ENCODE peak calls at places on chromosomes 5 and 9, in seven cellular contexts. U is HepG2, H is HCT116, C is K562, S is GM12878, F is H1, M is SK-N-SH. G is an unnamed sample.
A peak's percentile ranks its signal among the peaks of the same experiment; 100 is the strongest.

GRCh38 chr5:72441861-72442540 is 65.2 kb downstream of the ZNF366 start:
- DNase-seq in S (no peak), U (no peak), F (no peak), H (peak; percentile 4), M (no peak), C (no peak), G (no peak)

GRCh38 chr5:131587541-131587940 is 47.5 kb downstream of the RAPGEF6 start:
- DNase-seq in S (no peak), M (no peak), U (no peak), H (no peak), F (no peak), C (no peak), G (no peak)

GRCh38 chr5:164439799-164440198 is 934.4 kb downstream of the MAT2B start:
- DNase-seq in U (no peak), M (no peak), H (no peak), F (no peak), S (no peak), C (no peak), G (peak; percentile 16)

GRCh38 chr5:160312139-160312959 is at the start of gene CCNJL:
- DNase-seq in C (peak; percentile 12), H (no peak), S (no peak), U (peak; percentile 52), F (no peak), M (peak; percentile 100), G (peak; percentile 76)

GRCh38 chr5:1093361-1093760 is 18.5 kb downstream of the SLC12A7 start:
- DNase-seq in U (no peak), F (no peak), C (no peak), S (no peak), H (no peak), M (no peak), G (no peak)

GRCh38 chr5:131671994-131672655 is 37.1 kb upstream of the RAPGEF6 start:
- DNase-seq in M (no peak), S (no peak), F (no peak), U (peak; percentile 5), H (no peak), C (peak; percentile 10), G (peak; percentile 89)

GRCh38 chr5:54460181-54460919 is 4.9 kb downstream of the HSPB3 start:
- DNase-seq in F (no peak), C (peak; percentile 71), S (no peak), M (no peak), H (no peak), U (no peak), G (no peak)

GRCh38 chr9:27712826-27713225 is 139.5 kb upstream of the C9orf72 start:
- DNase-seq in F (no peak), U (no peak), C (no peak), H (no peak), M (no peak), S (no peak), G (no peak)

GRCh38 chr9:70609542-70610286 is 195.3 kb upstream of the KLF9 start:
- DNase-seq in S (no peak), F (no peak), H (no peak), M (no peak), U (no peak), C (no peak), G (no peak)

GRCh38 chr5:149636861-149637246 is 55.6 kb downstream of the ARHGEF37 start:
- DNase-seq in F (peak; percentile 49), U (peak; percentile 63), M (peak; percentile 81), H (peak; percentile 65), C (peak; percentile 55), S (no peak), G (peak; percentile 58)

GRCh38 chr5:108801776-108802175 is 54.1 kb downstream of the FER start:
- DNase-seq in C (peak; percentile 24), H (peak; percentile 84), F (no peak), S (no peak), U (peak; percentile 40), M (no peak), G (no peak)

GRCh38 chr9:72882117-72882775 is 70.6 kb downstream of the ALDH1A1 start:
- DNase-seq in H (no peak), F (no peak), M (no peak), C (no peak), U (no peak), S (no peak), G (no peak)

GRCh38 chr5:65305913-65306312 is 175.8 kb downstream of the ADAMTS6 start:
- DNase-seq in U (peak; percentile 29), F (no peak), H (no peak), M (no peak), C (no peak), S (no peak), G (no peak)

GRCh38 chr9:94865599-94866456 is 139.3 kb downstream of the AOPEP start:
- DNase-seq in U (no peak), S (no peak), M (peak; percentile 58), H (no peak), F (no peak), C (no peak), G (no peak)

GRCh38 chr9:116572095-116572748 is 114.9 kb upstream of the TRIM32 start:
- DNase-seq in M (peak; percentile 84), F (peak; percentile 46), S (no peak), H (peak; percentile 33), U (peak; percentile 64), C (peak; percentile 83), G (peak; percentile 77)

GRCh38 chr9:113634597-113635515 is 171.3 kb downstream of the RGS3 start:
- DNase-seq in U (peak; percentile 41), S (no peak), C (no peak), M (no peak), H (no peak), F (no peak), G (no peak)

GRCh38 chr5:181045316-181045715 is 5.2 kb downstream of the BTNL9 start:
- DNase-seq in C (peak; percentile 78), S (no peak), M (no peak), H (no peak), U (no peak), F (no peak), G (no peak)

GRCh38 chr5:181043285-181044092 is 3.4 kb downstream of the BTNL9 start:
- DNase-seq in U (no peak), H (no peak), M (no peak), C (peak; percentile 69), F (no peak), S (no peak), G (no peak)

GRCh38 chr5:181042722-181043121 is 2.7 kb downstream of the BTNL9 start:
- DNase-seq in F (no peak), U (no peak), H (no peak), M (no peak), S (no peak), C (no peak), G (no peak)

GRCh38 chr5:181044093-181044599 is 4.1 kb downstream of the BTNL9 start:
- DNase-seq in U (no peak), H (no peak), S (no peak), F (no peak), M (no peak), C (no peak), G (no peak)

DNA sequence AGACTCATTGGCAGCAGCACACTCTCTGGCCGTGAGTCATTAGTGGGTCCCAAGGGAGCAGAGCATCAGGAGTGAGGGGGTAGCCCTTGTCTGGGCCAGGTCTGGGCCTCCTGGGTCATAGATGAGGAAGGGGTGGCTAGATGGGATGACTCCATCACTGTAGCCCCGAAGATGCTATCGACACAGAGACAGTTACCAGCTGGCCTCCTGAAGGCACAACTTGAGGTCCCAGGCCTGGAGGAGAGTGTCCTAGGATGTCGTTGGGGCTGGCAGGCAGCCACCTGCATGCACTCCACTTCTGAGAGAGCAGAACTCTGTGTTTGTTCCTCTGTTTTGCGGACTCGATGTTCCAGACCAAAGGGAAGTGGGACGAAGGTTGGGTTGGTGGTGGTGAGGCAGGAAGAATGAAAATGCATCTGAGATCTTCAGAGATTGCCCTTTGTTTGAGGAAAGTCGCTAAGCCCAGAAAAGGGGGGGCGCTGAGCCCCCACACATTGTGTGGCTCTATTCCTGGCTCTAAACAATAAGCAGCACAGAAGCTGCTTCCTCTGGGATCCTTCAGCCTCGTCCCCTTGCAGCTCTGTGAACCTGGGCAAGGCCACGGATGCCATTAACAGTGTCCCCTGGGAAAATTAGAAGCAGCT is 4.7 kb downstream of the BTNL9 start:
- DNase-seq in U (no peak), H (no peak), C (no peak), M (no peak), S (no peak), F (no peak), G (no peak)
- TF ChIP-seq JUND in U (no peak), H (no peak), C (no peak), M (no peak), S (no peak), F (no peak), G (no peak)

GRCh38 chr5:43731573-43731972 is 128.6 kb downstream of the NNT start:
- DNase-seq in S (no peak), C (no peak), U (no peak), M (no peak), H (no peak), F (no peak), G (no peak)

GRCh38 chr5:43728581-43728980 is 125.6 kb downstream of the NNT start:
- DNase-seq in U (no peak), C (no peak), H (no peak), S (no peak), F (no peak), M (no peak), G (no peak)

GRCh38 chr5:43730832-43731342 is 127.9 kb downstream of the NNT start:
- DNase-seq in H (no peak), F (no peak), M (no peak), S (no peak), U (no peak), C (no peak), G (no peak)

GRCh38 chr5:43729846-43730478 is 127.0 kb downstream of the NNT start:
- DNase-seq in H (peak; percentile 7), C (peak; percentile 25), F (no peak), U (peak; percentile 15), S (no peak), M (no peak), G (no peak)
- TF ChIP-seq JUND in H (no peak), C (no peak), F (no peak), U (no peak), S (no peak), M (no peak), G (no peak)

GRCh38 chr9:87896891-87897290 is 14.2 kb downstream of the SPATA31E1 start:
- DNase-seq in H (no peak), U (no peak), S (no peak), M (no peak), C (no peak), F (no peak), G (no peak)

GRCh38 chr9:87892956-87893355 is 10.3 kb downstream of the SPATA31E1 start:
- DNase-seq in U (no peak), S (no peak), C (no peak), H (no peak), F (no peak), M (no peak), G (no peak)

GRCh38 chr9:87894998-87895625 is 12.4 kb downstream of the SPATA31E1 start:
- DNase-seq in U (no peak), M (no peak), F (no peak), C (no peak), H (no peak), S (no peak), G (no peak)

GRCh38 chr9:87898151-87898550 is 15.5 kb downstream of the SPATA31E1 start:
- DNase-seq in F (no peak), H (no peak), C (no peak), S (no peak), U (no peak), M (no peak), G (no peak)
- TF ChIP-seq JUND in F (no peak), H (no peak), C (no peak), S (no peak), U (no peak), M (no peak), G (no peak)

DNA sequence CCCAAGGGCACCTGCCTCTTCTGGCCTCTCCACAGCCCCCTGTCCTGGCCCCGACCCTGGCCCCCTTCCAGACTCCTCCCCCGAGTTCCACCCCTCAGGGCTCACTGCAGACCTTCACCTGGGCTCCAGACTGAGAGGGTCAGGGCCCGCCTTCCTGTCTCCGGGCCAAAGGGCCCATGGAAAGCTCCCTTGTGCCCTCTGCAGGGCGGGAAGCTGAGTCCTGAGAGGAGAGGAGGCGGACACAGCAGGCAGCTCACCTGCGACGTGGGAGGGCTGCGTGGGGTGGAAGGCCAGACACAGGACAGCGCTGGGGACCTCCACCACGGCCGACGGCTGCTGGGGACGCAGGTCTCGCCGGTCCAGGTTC is 20.6 kb downstream of the DYNC2I2 start:
- DNase-seq in H (no peak), F (peak; percentile 41), C (no peak), M (peak; percentile 43), S (no peak), U (peak; percentile 81), G (peak; percentile 91)
- TF ChIP-seq JUND in H (no peak), F (no peak), C (no peak), M (no peak), S (no peak), U (no peak), G (no peak)

G was measured in T47D.